ENCODE peak calls at places on chromosomes 7 and 10, in eight cellular contexts. One of them, this sample, is unnamed.

GRCh38 chr7:69373171-69374035 is 224.9 kb upstream of the AUTS2 start:
- DNase-seq in stimulated activated CD4-positive, alpha-beta T cell treated with anti-CD3 and anti-CD28 coated beads, Interleukin-1b, Interleukin-23, amount 100 ng/mL, for 24 hours: no peak
- DNase-seq in H7: no peak
- DNase-seq in effector CD8-positive, alpha-beta T cell: no peak
- DNase-seq in SJSA1: no peak
- DNase-seq in ELR: no peak
- DNase-seq in tibial artery: no peak
- DNase-seq in NCI-H345: no peak
- DNase-seq in this sample: no peak

GRCh38 chr7:91034459-91035368 is 229.5 kb upstream of the FZD1 start:
- DNase-seq in stimulated activated CD4-positive, alpha-beta T cell treated with anti-CD3 and anti-CD28 coated beads, Interleukin-1b, Interleukin-23, amount 100 ng/mL, for 24 hours: no peak
- DNase-seq in H7: peak
- DNase-seq in effector CD8-positive, alpha-beta T cell: no peak
- DNase-seq in SJSA1: peak
- DNase-seq in ELR: peak
- DNase-seq in tibial artery: peak
- DNase-seq in NCI-H345: peak
- DNase-seq in this sample: no peak

GRCh38 chr7:18958627-18959026 is 158.8 kb downstream of the TWIST1 start:
- DNase-seq in stimulated activated CD4-positive, alpha-beta T cell treated with anti-CD3 and anti-CD28 coated beads, Interleukin-1b, Interleukin-23, amount 100 ng/mL, for 24 hours: no peak
- DNase-seq in H7: no peak
- DNase-seq in effector CD8-positive, alpha-beta T cell: no peak
- DNase-seq in SJSA1: no peak
- DNase-seq in ELR: peak
- DNase-seq in tibial artery: no peak
- DNase-seq in NCI-H345: no peak
- DNase-seq in this sample: no peak

GRCh38 chr10:84244651-84245270 is at the start of gene RGR:
- DNase-seq in stimulated activated CD4-positive, alpha-beta T cell treated with anti-CD3 and anti-CD28 coated beads, Interleukin-1b, Interleukin-23, amount 100 ng/mL, for 24 hours: no peak
- DNase-seq in H7: no peak
- DNase-seq in effector CD8-positive, alpha-beta T cell: no peak
- DNase-seq in SJSA1: no peak
- DNase-seq in ELR: no peak
- DNase-seq in tibial artery: no peak
- DNase-seq in NCI-H345: peak
- DNase-seq in this sample: no peak

GRCh38 chr7:106901870-106902441 is 36.9 kb downstream of the PIK3CG start:
- DNase-seq in stimulated activated CD4-positive, alpha-beta T cell treated with anti-CD3 and anti-CD28 coated beads, Interleukin-1b, Interleukin-23, amount 100 ng/mL, for 24 hours: no peak
- DNase-seq in H7: no peak
- DNase-seq in effector CD8-positive, alpha-beta T cell: no peak
- DNase-seq in SJSA1: no peak
- DNase-seq in ELR: no peak
- DNase-seq in tibial artery: no peak
- DNase-seq in NCI-H345: no peak
- DNase-seq in this sample: no peak

GRCh38 chr7:132779164-132779563 is 202.9 kb upstream of the PLXNA4 start:
- DNase-seq in stimulated activated CD4-positive, alpha-beta T cell treated with anti-CD3 and anti-CD28 coated beads, Interleukin-1b, Interleukin-23, amount 100 ng/mL, for 24 hours: no peak
- DNase-seq in H7: no peak
- DNase-seq in effector CD8-positive, alpha-beta T cell: no peak
- DNase-seq in SJSA1: no peak
- DNase-seq in ELR: no peak
- DNase-seq in tibial artery: no peak
- DNase-seq in NCI-H345: peak
- DNase-seq in this sample: no peak

GRCh38 chr10:21727452-21728168 is 193.6 kb downstream of the MLLT10 start:
- DNase-seq in stimulated activated CD4-positive, alpha-beta T cell treated with anti-CD3 and anti-CD28 coated beads, Interleukin-1b, Interleukin-23, amount 100 ng/mL, for 24 hours: no peak
- DNase-seq in H7: no peak
- DNase-seq in effector CD8-positive, alpha-beta T cell: no peak
- DNase-seq in SJSA1: no peak
- DNase-seq in ELR: no peak
- DNase-seq in tibial artery: no peak
- DNase-seq in NCI-H345: no peak
- DNase-seq in this sample: no peak

GRCh38 chr7:70775570-70776156 is 356.3 kb upstream of the GALNT17 start:
- DNase-seq in stimulated activated CD4-positive, alpha-beta T cell treated with anti-CD3 and anti-CD28 coated beads, Interleukin-1b, Interleukin-23, amount 100 ng/mL, for 24 hours: no peak
- DNase-seq in H7: peak
- DNase-seq in effector CD8-positive, alpha-beta T cell: no peak
- DNase-seq in SJSA1: no peak
- DNase-seq in ELR: peak
- DNase-seq in tibial artery: no peak
- DNase-seq in NCI-H345: no peak
- DNase-seq in this sample: no peak

GRCh38 chr7:98078197-98078870 is 28.3 kb upstream of the LMTK2 start:
- DNase-seq in stimulated activated CD4-positive, alpha-beta T cell treated with anti-CD3 and anti-CD28 coated beads, Interleukin-1b, Interleukin-23, amount 100 ng/mL, for 24 hours: no peak
- DNase-seq in H7: no peak
- DNase-seq in effector CD8-positive, alpha-beta T cell: no peak
- DNase-seq in SJSA1: no peak
- DNase-seq in ELR: no peak
- DNase-seq in tibial artery: peak
- DNase-seq in NCI-H345: peak
- DNase-seq in this sample: no peak

GRCh38 chr10:122279725-122280141 is 8.6 kb downstream of the BTBD16 start:
- DNase-seq in stimulated activated CD4-positive, alpha-beta T cell treated with anti-CD3 and anti-CD28 coated beads, Interleukin-1b, Interleukin-23, amount 100 ng/mL, for 24 hours: no peak
- DNase-seq in H7: peak
- DNase-seq in effector CD8-positive, alpha-beta T cell: no peak
- DNase-seq in SJSA1: peak
- DNase-seq in ELR: peak
- DNase-seq in tibial artery: no peak
- DNase-seq in NCI-H345: peak
- DNase-seq in this sample: no peak

GRCh38 chr10:1754506-1755177 is 17.3 kb upstream of the ADARB2 start:
- DNase-seq in stimulated activated CD4-positive, alpha-beta T cell treated with anti-CD3 and anti-CD28 coated beads, Interleukin-1b, Interleukin-23, amount 100 ng/mL, for 24 hours: no peak
- DNase-seq in H7: peak
- DNase-seq in effector CD8-positive, alpha-beta T cell: no peak
- DNase-seq in SJSA1: no peak
- DNase-seq in ELR: no peak
- DNase-seq in tibial artery: no peak
- DNase-seq in NCI-H345: no peak
- DNase-seq in this sample: no peak

GRCh38 chr10:24556746-24557742 is 166.6 kb downstream of the ARHGAP21 start:
- DNase-seq in stimulated activated CD4-positive, alpha-beta T cell treated with anti-CD3 and anti-CD28 coated beads, Interleukin-1b, Interleukin-23, amount 100 ng/mL, for 24 hours: no peak
- DNase-seq in H7: peak
- DNase-seq in effector CD8-positive, alpha-beta T cell: no peak
- DNase-seq in SJSA1: peak
- DNase-seq in ELR: peak
- DNase-seq in tibial artery: no peak
- DNase-seq in NCI-H345: no peak
- DNase-seq in this sample: no peak

GRCh38 chr10:60794953-60795352 is 16.7 kb downstream of the CDK1 start:
- DNase-seq in stimulated activated CD4-positive, alpha-beta T cell treated with anti-CD3 and anti-CD28 coated beads, Interleukin-1b, Interleukin-23, amount 100 ng/mL, for 24 hours: no peak
- DNase-seq in H7: no peak
- DNase-seq in effector CD8-positive, alpha-beta T cell: no peak
- DNase-seq in SJSA1: no peak
- DNase-seq in ELR: no peak
- DNase-seq in tibial artery: no peak
- DNase-seq in NCI-H345: no peak
- DNase-seq in this sample: no peak

GRCh38 chr7:1476859-1477258 is 17.6 kb upstream of the MICALL2 start:
- DNase-seq in stimulated activated CD4-positive, alpha-beta T cell treated with anti-CD3 and anti-CD28 coated beads, Interleukin-1b, Interleukin-23, amount 100 ng/mL, for 24 hours: no peak
- DNase-seq in H7: peak
- DNase-seq in effector CD8-positive, alpha-beta T cell: no peak
- DNase-seq in SJSA1: no peak
- DNase-seq in ELR: no peak
- DNase-seq in tibial artery: no peak
- DNase-seq in NCI-H345: no peak
- DNase-seq in this sample: no peak

GRCh38 chr7:80581472-80581871 is 57.0 kb upstream of the CD36 start:
- DNase-seq in stimulated activated CD4-positive, alpha-beta T cell treated with anti-CD3 and anti-CD28 coated beads, Interleukin-1b, Interleukin-23, amount 100 ng/mL, for 24 hours: no peak
- DNase-seq in H7: no peak
- DNase-seq in effector CD8-positive, alpha-beta T cell: no peak
- DNase-seq in SJSA1: no peak
- DNase-seq in ELR: no peak
- DNase-seq in tibial artery: no peak
- DNase-seq in NCI-H345: no peak
- DNase-seq in this sample: no peak

GRCh38 chr7:120033114-120033513 is 239.9 kb upstream of the KCND2 start:
- DNase-seq in stimulated activated CD4-positive, alpha-beta T cell treated with anti-CD3 and anti-CD28 coated beads, Interleukin-1b, Interleukin-23, amount 100 ng/mL, for 24 hours: no peak
- DNase-seq in H7: peak
- DNase-seq in effector CD8-positive, alpha-beta T cell: no peak
- DNase-seq in SJSA1: no peak
- DNase-seq in ELR: peak
- DNase-seq in tibial artery: no peak
- DNase-seq in NCI-H345: no peak
- DNase-seq in this sample: no peak

GRCh38 chr10:12042409-12042796 is 206 bp downstream of the UPF2 start:
- DNase-seq in stimulated activated CD4-positive, alpha-beta T cell treated with anti-CD3 and anti-CD28 coated beads, Interleukin-1b, Interleukin-23, amount 100 ng/mL, for 24 hours: peak
- DNase-seq in H7: no peak
- DNase-seq in effector CD8-positive, alpha-beta T cell: peak
- DNase-seq in SJSA1: peak
- DNase-seq in ELR: peak
- DNase-seq in tibial artery: no peak
- DNase-seq in NCI-H345: peak
- DNase-seq in this sample: no peak

GRCh38 chr10:125159932-125160855 is at the start of gene CTBP2:
- DNase-seq in stimulated activated CD4-positive, alpha-beta T cell treated with anti-CD3 and anti-CD28 coated beads, Interleukin-1b, Interleukin-23, amount 100 ng/mL, for 24 hours: no peak
- DNase-seq in H7: peak
- DNase-seq in effector CD8-positive, alpha-beta T cell: no peak
- DNase-seq in SJSA1: peak
- DNase-seq in ELR: peak
- DNase-seq in tibial artery: peak
- DNase-seq in NCI-H345: peak
- DNase-seq in this sample: no peak

GRCh38 chr7:34939175-34939574 is 98.1 kb downstream of the DPY19L1 start:
- DNase-seq in stimulated activated CD4-positive, alpha-beta T cell treated with anti-CD3 and anti-CD28 coated beads, Interleukin-1b, Interleukin-23, amount 100 ng/mL, for 24 hours: no peak
- DNase-seq in H7: no peak
- DNase-seq in effector CD8-positive, alpha-beta T cell: no peak
- DNase-seq in SJSA1: no peak
- DNase-seq in ELR: peak
- DNase-seq in tibial artery: no peak
- DNase-seq in NCI-H345: no peak
- DNase-seq in this sample: no peak

GRCh38 chr7:11261470-11261869 is 287.8 kb downstream of the PHF14 start:
- DNase-seq in stimulated activated CD4-positive, alpha-beta T cell treated with anti-CD3 and anti-CD28 coated beads, Interleukin-1b, Interleukin-23, amount 100 ng/mL, for 24 hours: no peak
- DNase-seq in H7: no peak
- DNase-seq in effector CD8-positive, alpha-beta T cell: no peak
- DNase-seq in SJSA1: no peak
- DNase-seq in ELR: no peak
- DNase-seq in tibial artery: no peak
- DNase-seq in NCI-H345: peak
- DNase-seq in this sample: no peak

GRCh38 chr10:70461397-70462348 is 16.9 kb upstream of the PALD1 start:
- DNase-seq in stimulated activated CD4-positive, alpha-beta T cell treated with anti-CD3 and anti-CD28 coated beads, Interleukin-1b, Interleukin-23, amount 100 ng/mL, for 24 hours: peak
- DNase-seq in H7: peak
- DNase-seq in effector CD8-positive, alpha-beta T cell: no peak
- DNase-seq in SJSA1: no peak
- DNase-seq in ELR: peak
- DNase-seq in tibial artery: no peak
- DNase-seq in NCI-H345: peak
- DNase-seq in this sample: no peak

GRCh38 chr7:389911-390601 is 100.1 kb downstream of the FOXL3 start:
- DNase-seq in stimulated activated CD4-positive, alpha-beta T cell treated with anti-CD3 and anti-CD28 coated beads, Interleukin-1b, Interleukin-23, amount 100 ng/mL, for 24 hours: no peak
- DNase-seq in H7: peak
- DNase-seq in effector CD8-positive, alpha-beta T cell: no peak
- DNase-seq in SJSA1: peak
- DNase-seq in ELR: no peak
- DNase-seq in tibial artery: peak
- DNase-seq in NCI-H345: no peak
- DNase-seq in this sample: no peak

GRCh38 chr7:137715101-137715500 is 131.7 kb downstream of the DGKI start:
- DNase-seq in stimulated activated CD4-positive, alpha-beta T cell treated with anti-CD3 and anti-CD28 coated beads, Interleukin-1b, Interleukin-23, amount 100 ng/mL, for 24 hours: no peak
- DNase-seq in H7: no peak
- DNase-seq in effector CD8-positive, alpha-beta T cell: no peak
- DNase-seq in SJSA1: no peak
- DNase-seq in ELR: no peak
- DNase-seq in tibial artery: no peak
- DNase-seq in NCI-H345: no peak
- DNase-seq in this sample: no peak

GRCh38 chr10:127977368-127978009 is 70.6 kb downstream of the PTPRE start:
- DNase-seq in stimulated activated CD4-positive, alpha-beta T cell treated with anti-CD3 and anti-CD28 coated beads, Interleukin-1b, Interleukin-23, amount 100 ng/mL, for 24 hours: no peak
- DNase-seq in H7: peak
- DNase-seq in effector CD8-positive, alpha-beta T cell: no peak
- DNase-seq in SJSA1: peak
- DNase-seq in ELR: peak
- DNase-seq in tibial artery: peak
- DNase-seq in NCI-H345: no peak
- DNase-seq in this sample: peak

GRCh38 chr7:131352032-131352431 is 24.4 kb downstream of the MKLN1 start:
- DNase-seq in stimulated activated CD4-positive, alpha-beta T cell treated with anti-CD3 and anti-CD28 coated beads, Interleukin-1b, Interleukin-23, amount 100 ng/mL, for 24 hours: no peak
- DNase-seq in H7: no peak
- DNase-seq in effector CD8-positive, alpha-beta T cell: no peak
- DNase-seq in SJSA1: no peak
- DNase-seq in ELR: no peak
- DNase-seq in tibial artery: no peak
- DNase-seq in NCI-H345: no peak
- DNase-seq in this sample: no peak

GRCh38 chr10:81068446-81068845 is 530.7 kb downstream of the SH2D4B start:
- DNase-seq in stimulated activated CD4-positive, alpha-beta T cell treated with anti-CD3 and anti-CD28 coated beads, Interleukin-1b, Interleukin-23, amount 100 ng/mL, for 24 hours: no peak
- DNase-seq in H7: no peak
- DNase-seq in effector CD8-positive, alpha-beta T cell: no peak
- DNase-seq in SJSA1: no peak
- DNase-seq in ELR: no peak
- DNase-seq in tibial artery: no peak
- DNase-seq in NCI-H345: no peak
- DNase-seq in this sample: no peak

GRCh38 chr10:69883256-69883655 is 81.5 kb downstream of the COL13A1 start:
- DNase-seq in stimulated activated CD4-positive, alpha-beta T cell treated with anti-CD3 and anti-CD28 coated beads, Interleukin-1b, Interleukin-23, amount 100 ng/mL, for 24 hours: no peak
- DNase-seq in H7: peak
- DNase-seq in effector CD8-positive, alpha-beta T cell: no peak
- DNase-seq in SJSA1: no peak
- DNase-seq in ELR: no peak
- DNase-seq in tibial artery: no peak
- DNase-seq in NCI-H345: peak
- DNase-seq in this sample: no peak

GRCh38 chr7:23218196-23218595 is 28.4 kb upstream of the GPNMB start:
- DNase-seq in stimulated activated CD4-positive, alpha-beta T cell treated with anti-CD3 and anti-CD28 coated beads, Interleukin-1b, Interleukin-23, amount 100 ng/mL, for 24 hours: no peak
- DNase-seq in H7: no peak
- DNase-seq in effector CD8-positive, alpha-beta T cell: no peak
- DNase-seq in SJSA1: no peak
- DNase-seq in ELR: no peak
- DNase-seq in tibial artery: no peak
- DNase-seq in NCI-H345: no peak
- DNase-seq in this sample: no peak

GRCh38 chr7:141271451-141271850 is 197.6 kb downstream of the TMEM178B start:
- DNase-seq in stimulated activated CD4-positive, alpha-beta T cell treated with anti-CD3 and anti-CD28 coated beads, Interleukin-1b, Interleukin-23, amount 100 ng/mL, for 24 hours: no peak
- DNase-seq in H7: no peak
- DNase-seq in effector CD8-positive, alpha-beta T cell: no peak
- DNase-seq in SJSA1: no peak
- DNase-seq in ELR: no peak
- DNase-seq in tibial artery: no peak
- DNase-seq in NCI-H345: no peak
- DNase-seq in this sample: no peak

GRCh38 chr10:69421611-69422308 is 5.0 kb upstream of the TACR2 start:
- DNase-seq in stimulated activated CD4-positive, alpha-beta T cell treated with anti-CD3 and anti-CD28 coated beads, Interleukin-1b, Interleukin-23, amount 100 ng/mL, for 24 hours: no peak
- DNase-seq in H7: peak
- DNase-seq in effector CD8-positive, alpha-beta T cell: no peak
- DNase-seq in SJSA1: no peak
- DNase-seq in ELR: no peak
- DNase-seq in tibial artery: no peak
- DNase-seq in NCI-H345: peak
- DNase-seq in this sample: no peak

GRCh38 chr7:68888971-68889385 is 709.3 kb upstream of the AUTS2 start:
- DNase-seq in stimulated activated CD4-positive, alpha-beta T cell treated with anti-CD3 and anti-CD28 coated beads, Interleukin-1b, Interleukin-23, amount 100 ng/mL, for 24 hours: no peak
- DNase-seq in H7: no peak
- DNase-seq in effector CD8-positive, alpha-beta T cell: no peak
- DNase-seq in SJSA1: no peak
- DNase-seq in ELR: no peak
- DNase-seq in tibial artery: no peak
- DNase-seq in NCI-H345: no peak
- DNase-seq in this sample: no peak

GRCh38 chr7:155597753-155598140 is 46.7 kb upstream of the RBM33 start:
- DNase-seq in stimulated activated CD4-positive, alpha-beta T cell treated with anti-CD3 and anti-CD28 coated beads, Interleukin-1b, Interleukin-23, amount 100 ng/mL, for 24 hours: no peak
- DNase-seq in H7: no peak
- DNase-seq in effector CD8-positive, alpha-beta T cell: no peak
- DNase-seq in SJSA1: no peak
- DNase-seq in ELR: no peak
- DNase-seq in tibial artery: no peak
- DNase-seq in NCI-H345: no peak
- DNase-seq in this sample: no peak

GRCh38 chr10:79242620-79243152 is 104.6 kb upstream of the PPIF start:
- DNase-seq in stimulated activated CD4-positive, alpha-beta T cell treated with anti-CD3 and anti-CD28 coated beads, Interleukin-1b, Interleukin-23, amount 100 ng/mL, for 24 hours: peak
- DNase-seq in H7: peak
- DNase-seq in effector CD8-positive, alpha-beta T cell: no peak
- DNase-seq in SJSA1: no peak
- DNase-seq in ELR: peak
- DNase-seq in tibial artery: peak
- DNase-seq in NCI-H345: peak
- DNase-seq in this sample: no peak

GRCh38 chr7:36023025-36023424 is 130.0 kb upstream of the EEPD1 start:
- DNase-seq in stimulated activated CD4-positive, alpha-beta T cell treated with anti-CD3 and anti-CD28 coated beads, Interleukin-1b, Interleukin-23, amount 100 ng/mL, for 24 hours: no peak
- DNase-seq in H7: no peak
- DNase-seq in effector CD8-positive, alpha-beta T cell: no peak
- DNase-seq in SJSA1: no peak
- DNase-seq in ELR: no peak
- DNase-seq in tibial artery: no peak
- DNase-seq in NCI-H345: no peak
- DNase-seq in this sample: no peak